ENCODE peak calls at places on chromosomes 7 and 10, in seven cellular contexts. D is naive thymus-derived CD4-positive, alpha-beta T cell; T is GM12865; Y is stimulated activated CD4-positive, alpha-beta T cell treated with anti-CD3 and anti-CD28 coated beads, TNF-alpha, amount 100 ng/mL, for 24 hours; E is psoas muscle; J is H1; B is astrocyte of the cerebellum. N is an unnamed sample.

GRCh38 chr7:101410743-101411476 is 48.2 kb downstream of the COL26A1 start:
- DNase-seq in Y (no peak), D (peak; percentile 33), T (peak; percentile 35), J (peak; percentile 83), E (no peak), B (no peak), N (no peak)

GRCh38 chr10:26737730-26738129 is 40.2 kb downstream of the PDSS1 start:
- DNase-seq in T (peak; percentile 94), D (no peak), J (no peak), E (no peak), Y (no peak), B (no peak), N (no peak)

GRCh38 chr7:149716007-149716931 is 57.1 kb downstream of the ZNF467 start:
- DNase-seq in B (no peak), J (no peak), E (no peak), D (no peak), Y (no peak), T (no peak), N (no peak)

GRCh38 chr10:132914732-132915131 is 27.6 kb downstream of the CFAP46 start:
- DNase-seq in D (no peak), E (no peak), J (no peak), Y (no peak), T (no peak), B (no peak), N (no peak)

GRCh38 chr10:100869399-100869798 is 43.4 kb upstream of the SLF2 start:
- DNase-seq in Y (no peak), B (no peak), D (no peak), T (no peak), J (no peak), E (no peak), N (no peak)

GRCh38 chr10:80612261-80612660 is 74.6 kb downstream of the SH2D4B start:
- DNase-seq in B (no peak), Y (no peak), E (no peak), T (no peak), D (no peak), J (no peak), N (no peak)

GRCh38 chr7:128135275-128136214 is 104.3 kb upstream of the LRRC4 start:
- DNase-seq in D (peak; percentile 68), E (peak; percentile 44), T (peak; percentile 38), B (peak; percentile 15), Y (peak; percentile 31), J (no peak), N (no peak)

GRCh38 chr7:2967705-2968104 is 76.0 kb downstream of the CARD11 start:
- DNase-seq in E (no peak), T (no peak), D (no peak), Y (no peak), B (no peak), J (no peak), N (no peak)

GRCh38 chr7:135258585-135258984 is 24.9 kb downstream of the STRA8 start:
- DNase-seq in J (no peak), E (no peak), T (no peak), B (no peak), Y (no peak), D (no peak), N (no peak)

GRCh38 chr7:71486414-71486813 is 354.5 kb downstream of the GALNT17 start:
- DNase-seq in E (no peak), J (no peak), Y (no peak), T (no peak), D (no peak), B (no peak), N (no peak)

GRCh38 chr7:108004220-108005142 is 1.5 kb upstream of the LAMB1 start:
- DNase-seq in T (no peak), B (no peak), D (no peak), J (no peak), E (no peak), Y (no peak), N (no peak)

GRCh38 chr10:128180843-128181242 is 54.6 kb upstream of the MKI67 start:
- DNase-seq in T (no peak), D (peak; percentile 80), Y (no peak), J (no peak), E (no peak), B (no peak), N (no peak)

GRCh38 chr7:36291387-36292316 is 98.0 kb upstream of the ANLN start:
- DNase-seq in D (peak; percentile 70), B (peak; percentile 59), E (peak; percentile 87), Y (peak; percentile 62), J (no peak), T (peak; percentile 77), N (peak; percentile 68)

GRCh38 chr7:130134106-130134636 is 63.8 kb downstream of the KLHDC10 start:
- DNase-seq in B (no peak), T (no peak), J (no peak), E (no peak), D (no peak), Y (no peak), N (no peak)

GRCh38 chr7:101950450-101951119 is 133.2 kb downstream of the CUX1 start:
- DNase-seq in T (no peak), Y (no peak), E (no peak), B (peak; percentile 51), D (no peak), J (no peak), N (peak; percentile 33)

GRCh38 chr7:2009541-2010001 is 223.2 kb downstream of the MAD1L1 start:
- DNase-seq in J (no peak), D (no peak), Y (no peak), B (no peak), T (no peak), E (peak; percentile 13), N (no peak)

GRCh38 chr10:71312840-71313789 is 5.9 kb upstream of the SLC29A3 start:
- DNase-seq in T (no peak), E (peak; percentile 76), Y (no peak), B (peak; percentile 41), J (no peak), D (no peak), N (no peak)

GRCh38 chr10:15262036-15262713 is 93.7 kb upstream of the NMT2 start:
- DNase-seq in E (no peak), D (no peak), J (no peak), Y (no peak), T (peak; percentile 52), B (peak; percentile 18), N (no peak)

GRCh38 chr10:4838743-4839142 is 12.7 kb downstream of the AKR1E2 start:
- DNase-seq in E (no peak), B (no peak), D (no peak), Y (no peak), T (no peak), J (no peak), N (no peak)

GRCh38 chr7:128830231-128831177 is at the start of gene FLNC:
- DNase-seq in D (peak; percentile 38), Y (no peak), J (no peak), T (no peak), B (no peak), E (peak; percentile 78), N (no peak)

GRCh38 chr7:77985974-77986339 is 187.4 kb downstream of the PHTF2 start:
- DNase-seq in J (no peak), B (no peak), D (no peak), Y (no peak), E (no peak), T (no peak), N (no peak)

GRCh38 chr10:94583164-94583563 is 37.6 kb downstream of the HELLS start:
- DNase-seq in B (no peak), J (no peak), E (no peak), T (no peak), Y (no peak), D (no peak), N (no peak)

GRCh38 chr7:158638001-158638400 is 50.4 kb upstream of the PTPRN2 start:
- DNase-seq in B (no peak), Y (no peak), J (no peak), E (no peak), T (no peak), D (no peak), N (no peak)

GRCh38 chr10:74255800-74256422 is 104.9 kb downstream of the ADK start:
- DNase-seq in J (no peak), E (no peak), B (no peak), Y (no peak), D (no peak), T (no peak), N (no peak)

GRCh38 chr7:96219382-96220130 is 102.3 kb downstream of the SLC25A13 start:
- DNase-seq in T (no peak), J (no peak), D (no peak), Y (no peak), E (no peak), B (peak; percentile 24), N (no peak)

GRCh38 chr10:78830062-78830974 is 238.4 kb upstream of the ZMIZ1 start:
- DNase-seq in E (no peak), Y (no peak), D (no peak), T (no peak), B (no peak), J (no peak), N (no peak)

GRCh38 chr7:116219288-116219687 is 8.9 kb downstream of the TES start:
- DNase-seq in E (no peak), T (no peak), Y (no peak), D (no peak), B (no peak), J (no peak), N (no peak)

GRCh38 chr10:7787150-7787856 is 490 bp downstream of the KIN start:
- DNase-seq in T (peak; percentile 10), E (no peak), Y (no peak), J (no peak), B (no peak), D (peak; percentile 7), N (no peak)

GRCh38 chr10:29699621-29700020 is 64.8 kb upstream of the SVIL start:
- DNase-seq in D (no peak), J (no peak), B (no peak), T (no peak), E (no peak), Y (no peak), N (no peak)

GRCh38 chr7:146660839-146661238 is 544.2 kb downstream of the CNTNAP2 start:
- DNase-seq in E (no peak), T (no peak), B (no peak), D (no peak), Y (no peak), J (no peak), N (no peak)

GRCh38 chr10:60731134-60731883 is 47.0 kb upstream of the CDK1 start:
- DNase-seq in D (peak; percentile 49), J (no peak), Y (no peak), B (no peak), E (no peak), T (peak; percentile 59), N (no peak)

GRCh38 chr7:155899596-155899995 is 87.3 kb upstream of the SHH start:
- DNase-seq in Y (no peak), D (no peak), E (no peak), T (no peak), B (no peak), J (no peak), N (no peak)

GRCh38 chr10:69090687-69091450 is 3.0 kb downstream of the SRGN start:
- DNase-seq in T (no peak), B (no peak), J (no peak), E (no peak), D (no peak), Y (no peak), N (no peak)

GRCh38 chr7:101486056-101486763 is 123.5 kb downstream of the COL26A1 start:
- DNase-seq in J (no peak), T (no peak), E (no peak), D (no peak), B (no peak), Y (no peak), N (no peak)

GRCh38 chr10:94358480-94358879 is 4.3 kb downstream of the NOC3L start:
- DNase-seq in J (peak; percentile 51), Y (no peak), E (no peak), T (no peak), B (peak; percentile 94), D (no peak), N (no peak)

GRCh38 chr7:50978633-50979215 is 196.0 kb upstream of the GRB10 start:
- DNase-seq in E (no peak), J (no peak), D (no peak), Y (no peak), B (no peak), T (no peak), N (no peak)

GRCh38 chr10:27709304-27709703 is 36.3 kb downstream of the MKX start:
- DNase-seq in B (no peak), D (no peak), J (no peak), Y (no peak), E (no peak), T (no peak), N (no peak)